ENCODE peak calls at places on chromosomes 4 and X, in four cellular contexts. Y, G, D and O are unnamed samples.

GRCh38 chr4:72378901-72379300 is 190.1 kb downstream of the ADAMTS3 start:
- DNase-seq in Y (no peak), G (no peak), D (no peak), O (no peak)

GRCh38 chr4:907691-908437 is 24.3 kb downstream of the GAK start:
- DNase-seq in Y (no peak), G (no peak), D (no peak), O (no peak)

GRCh38 chr4:7737268-7737645 is 202.4 kb downstream of the AFAP1 start:
- DNase-seq in Y (no peak), G (no peak), D (no peak), O (no peak)

GRCh38 chr4:37717575-37717974 is 31.4 kb upstream of the RELL1 start:
- DNase-seq in Y (peak), G (no peak), D (peak), O (peak)

GRCh38 chrX:72676465-72676864 is 37.6 kb downstream of the PHKA1 start:
- DNase-seq in Y (peak), G (no peak), D (no peak), O (no peak)

GRCh38 chr4:153257151-153257620 is 52.9 kb downstream of the TRIM2 start:
- DNase-seq in Y (no peak), G (peak), D (peak), O (peak)

GRCh38 chrX:150370589-150371312 is 7.6 kb downstream of the MAMLD1 start:
- DNase-seq in Y (no peak), G (no peak), D (no peak), O (no peak)

GRCh38 chrX:31251336-31251735 is 179.5 kb upstream of the FTHL17 start:
- DNase-seq in Y (no peak), G (no peak), D (no peak), O (no peak)

GRCh38 chr4:4658051-4658450 is 116.2 kb upstream of the STX18 start:
- DNase-seq in Y (no peak), G (no peak), D (no peak), O (no peak)

GRCh38 chr4:158805628-158806471 is 37.0 kb downstream of the FNIP2 start:
- DNase-seq in Y (no peak), G (no peak), D (no peak), O (no peak)

GRCh38 chrX:136457303-136457917 is 30.3 kb upstream of the BRS3 start:
- DNase-seq in Y (no peak), G (no peak), D (no peak), O (no peak)

GRCh38 chrX:155086202-155086840 is 15.0 kb downstream of the BRCC3 start:
- DNase-seq in Y (no peak), G (peak), D (no peak), O (peak)

GRCh38 chr4:94455081-94455480 is 3.3 kb downstream of the PDLIM5 start:
- DNase-seq in Y (peak), G (no peak), D (peak), O (peak)

GRCh38 chr4:122990891-122991290 is 68.5 kb upstream of the NUDT6 start:
- DNase-seq in Y (no peak), G (no peak), D (no peak), O (no peak)

GRCh38 chr4:123430031-123430430 is 33.4 kb downstream of the SPRY1 start:
- DNase-seq in Y (no peak), G (no peak), D (no peak), O (no peak)

GRCh38 chr4:1080961-1081688 is 32.2 kb downstream of the RNF212 start:
- DNase-seq in Y (peak), G (no peak), D (no peak), O (no peak)

GRCh38 chr4:7005571-7005970 is 37.6 kb upstream of the TADA2B start:
- DNase-seq in Y (no peak), G (no peak), D (no peak), O (no peak)

GRCh38 chr4:186724048-186724860 is 598 bp upstream of the FAT1 start:
- DNase-seq in Y (no peak), G (peak), D (peak), O (peak)

GRCh38 chrX:18887177-18887820 is 96.6 kb downstream of the PHKA2 start:
- DNase-seq in Y (no peak), G (no peak), D (no peak), O (no peak)

GRCh38 chr4:86968477-86969015 is 33.7 kb downstream of the AFF1 start:
- DNase-seq in Y (no peak), G (no peak), D (no peak), O (no peak)

GRCh38 chr4:121122661-121123060 is 41.5 kb downstream of the TNIP3 start:
- DNase-seq in Y (no peak), G (no peak), D (no peak), O (no peak)

GRCh38 chr4:146132445-146132844 is 43.1 kb upstream of the LSM6 start:
- DNase-seq in Y (no peak), G (no peak), D (no peak), O (no peak)

GRCh38 chr4:114361249-114361648 is 237.4 kb upstream of the UGT8 start:
- DNase-seq in Y (no peak), G (no peak), D (no peak), O (no peak)

GRCh38 chr4:28229092-28229491 is 1368.5 kb downstream of the STIM2 start:
- DNase-seq in Y (no peak), G (no peak), D (no peak), O (no peak)

GRCh38 chr4:125420499-125420898 is 105.7 kb downstream of the FAT4 start:
- DNase-seq in Y (no peak), G (no peak), D (no peak), O (no peak)

GRCh38 chr4:94669672-94670664 is 87.8 kb upstream of the BMPR1B start:
- DNase-seq in Y (no peak), G (no peak), D (no peak), O (no peak)

GRCh38 chr4:110629214-110629754 is 6.4 kb upstream of the PITX2 start:
- DNase-seq in Y (no peak), G (no peak), D (no peak), O (no peak)

GRCh38 chrX:134622056-134622812 is 36.0 kb downstream of the PLAC1 start:
- DNase-seq in Y (peak), G (no peak), D (peak), O (peak)

GRCh38 chr4:84878090-84878489 is 88.4 kb downstream of the WDFY3 start:
- DNase-seq in Y (peak), G (no peak), D (peak), O (peak)

GRCh38 chrX:115978068-115978467 is 192.5 kb upstream of the AGTR2 start:
- DNase-seq in Y (no peak), G (no peak), D (no peak), O (no peak)